ENCODE peak calls at places on chromosomes 2 and 18, in ten cellular contexts. R is activated effector memory CD4-positive, alpha-beta T cell treated with anti-CD3 and anti-CD28 coated beads, Interleukin-2, amount 50 U/mL, for 16 hours; D is left ventricle myocardium inferior; A is iris pigment epithelial cell; Z is substantia nigra; I is islet precursor cell; Y is M059J; F is T47D; J is ACHN; V is A549. X is an unnamed sample.

GRCh38 chr2:11109002-11109401 is 46.3 kb upstream of the SLC66A3 start:
- DNase-seq in F (no peak), Z (no peak), J (no peak), Y (no peak), V (no peak), D (no peak), I (no peak), A (no peak), R (no peak), X (no peak)

GRCh38 chr2:112884869-112885502 is 26.0 kb upstream of the IL37 start:
- DNase-seq in F (peak), J (peak), R (peak), V (peak), I (peak), Z (no peak), D (peak), Y (no peak), A (peak), X (peak)

GRCh38 chr2:777051-777450 is 99.8 kb upstream of the TMEM18 start:
- DNase-seq in Z (no peak), J (no peak), V (no peak), D (no peak), I (no peak), R (no peak), A (no peak), Y (no peak), F (no peak), X (no peak)

GRCh38 chr2:122031544-122032263 is 276.3 kb downstream of the TSN start:
- DNase-seq in Z (no peak), J (no peak), Y (peak), A (no peak), R (no peak), I (no peak), F (no peak), D (peak), V (no peak), X (no peak)

GRCh38 chr18:75375341-75375740 is 52.2 kb downstream of the SMIM21 start:
- DNase-seq in R (no peak), A (no peak), J (no peak), Y (no peak), F (no peak), D (no peak), Z (no peak), I (no peak), V (no peak), X (no peak)

GRCh38 chr2:118251427-118251826 is 163.2 kb downstream of the INSIG2 start:
- DNase-seq in I (peak), V (no peak), Z (no peak), J (no peak), Y (peak), D (no peak), F (no peak), A (no peak), R (no peak), X (no peak)

GRCh38 chr2:126704434-126705165 is 48.6 kb downstream of the GYPC start:
- DNase-seq in V (no peak), D (no peak), Y (peak), I (no peak), R (no peak), A (peak), F (no peak), Z (no peak), J (no peak), X (no peak)

GRCh38 chr2:240249423-240250149 is 109.1 kb upstream of the OTOS start:
- DNase-seq in Z (no peak), R (peak), Y (no peak), F (no peak), A (no peak), J (no peak), D (no peak), I (peak), V (no peak), X (peak)

GRCh38 chr18:6734746-6735430 is 5.4 kb downstream of the ARHGAP28 start:
- DNase-seq in A (no peak), R (no peak), J (no peak), V (no peak), Z (no peak), I (no peak), Y (no peak), F (no peak), D (no peak), X (no peak)

GRCh38 chr2:241892299-241893137 is 23.0 kb downstream of the RTP5 start:
- DNase-seq in Y (no peak), A (peak), V (no peak), J (no peak), Z (no peak), I (peak), D (no peak), F (no peak), R (peak), X (peak)

GRCh38 chr2:3867451-3867850 is 164.1 kb downstream of the DCDC2C start:
- DNase-seq in Z (no peak), J (no peak), I (no peak), Y (no peak), A (no peak), R (no peak), D (no peak), V (no peak), F (no peak), X (no peak)

GRCh38 chr18:11176416-11176815 is 27.0 kb upstream of the PIEZO2 start:
- DNase-seq in V (peak), I (no peak), R (no peak), J (no peak), F (no peak), D (no peak), A (peak), Y (peak), Z (no peak), X (no peak)

GRCh38 chr2:10548626-10549025 is 100.5 kb upstream of the ODC1 start:
- DNase-seq in R (no peak), V (no peak), I (peak), Z (no peak), Y (no peak), J (no peak), F (no peak), A (no peak), D (no peak), X (no peak)

GRCh38 chr2:208358758-208359631 is 47.6 kb upstream of the PTH2R start:
- DNase-seq in D (no peak), Y (peak), A (peak), Z (no peak), V (no peak), I (no peak), J (no peak), R (no peak), F (no peak), X (no peak)

GRCh38 chr2:66488946-66489345 is 54.0 kb downstream of the MEIS1 start:
- DNase-seq in Y (no peak), D (no peak), R (no peak), I (no peak), A (no peak), J (no peak), V (no peak), F (no peak), Z (no peak), X (no peak)

GRCh38 chr2:47034973-47035609 is 119.5 kb upstream of the MCFD2 start:
- DNase-seq in Y (peak), A (peak), J (peak), R (no peak), D (peak), I (peak), Z (no peak), F (no peak), V (no peak), X (peak)